ENCODE peak calls at places on chromosomes 12 and 14, in nine cellular contexts. One of them, this sample, is unnamed.

GRCh38 chr14:103696027-103696402 is 19.2 kb downstream of the XRCC3 start:
- DNase-seq in H1: no peak
- DNase-seq in H7: no peak
- DNase-seq in CD8-positive, alpha-beta T cell: no peak
- DNase-seq in substantia nigra: no peak
- DNase-seq in LNCaP clone FGC: no peak
- DNase-seq in Caki2: no peak
- DNase-seq in neural crest cell: no peak
- DNase-seq in GM12865: no peak
- DNase-seq in this sample: no peak

GRCh38 chr12:50933459-50934124 is 18.8 kb upstream of the HIGD1C start:
- DNase-seq in neural crest cell: no peak
- DNase-seq in CD8-positive, alpha-beta T cell: no peak
- DNase-seq in H1: no peak
- DNase-seq in LNCaP clone FGC: no peak
- DNase-seq in H7: no peak
- DNase-seq in Caki2: peak
- DNase-seq in GM12865: no peak
- DNase-seq in substantia nigra: no peak
- DNase-seq in this sample: no peak

GRCh38 chr12:1811281-1811947 is 9.0 kb upstream of the LRTM2 start:
- DNase-seq in Caki2: no peak
- DNase-seq in LNCaP clone FGC: no peak
- DNase-seq in substantia nigra: no peak
- DNase-seq in CD8-positive, alpha-beta T cell: no peak
- DNase-seq in GM12865: no peak
- DNase-seq in H1: no peak
- DNase-seq in neural crest cell: no peak
- DNase-seq in H7: no peak
- DNase-seq in this sample: no peak

GRCh38 chr14:37172024-37172869 is at the start of gene SLC25A21:
- DNase-seq in substantia nigra: peak
- DNase-seq in H1: peak
- DNase-seq in CD8-positive, alpha-beta T cell: no peak
- DNase-seq in neural crest cell: peak
- DNase-seq in GM12865: no peak
- DNase-seq in Caki2: peak
- DNase-seq in H7: peak
- DNase-seq in LNCaP clone FGC: peak
- DNase-seq in this sample: peak

GRCh38 chr12:125286005-125286727 is 220.9 kb downstream of the AACS start:
- DNase-seq in Caki2: no peak
- DNase-seq in H1: no peak
- DNase-seq in GM12865: peak
- DNase-seq in neural crest cell: no peak
- DNase-seq in H7: no peak
- DNase-seq in substantia nigra: no peak
- DNase-seq in CD8-positive, alpha-beta T cell: no peak
- DNase-seq in LNCaP clone FGC: no peak
- DNase-seq in this sample: no peak

GRCh38 chr12:89884365-89884915 is 175.8 kb upstream of the ATP2B1 start:
- DNase-seq in substantia nigra: no peak
- DNase-seq in Caki2: no peak
- DNase-seq in CD8-positive, alpha-beta T cell: no peak
- DNase-seq in H1: no peak
- DNase-seq in GM12865: no peak
- DNase-seq in neural crest cell: no peak
- DNase-seq in H7: no peak
- DNase-seq in LNCaP clone FGC: no peak
- DNase-seq in this sample: no peak

GRCh38 chr12:2387051-2387834 is 334.5 kb downstream of the CACNA1C start:
- DNase-seq in H1: no peak
- DNase-seq in substantia nigra: no peak
- DNase-seq in CD8-positive, alpha-beta T cell: no peak
- DNase-seq in GM12865: peak
- DNase-seq in H7: no peak
- DNase-seq in LNCaP clone FGC: no peak
- DNase-seq in neural crest cell: no peak
- DNase-seq in Caki2: peak
- DNase-seq in this sample: no peak

GRCh38 chr12:4164591-4165558 is 108.7 kb upstream of the CCND2 start:
- DNase-seq in H1: peak
- DNase-seq in neural crest cell: peak
- DNase-seq in Caki2: no peak
- DNase-seq in LNCaP clone FGC: no peak
- DNase-seq in CD8-positive, alpha-beta T cell: peak
- DNase-seq in H7: peak
- DNase-seq in GM12865: peak
- DNase-seq in substantia nigra: peak
- DNase-seq in this sample: no peak

GRCh38 chr14:50943261-50943942 is 881 bp downstream of the PYGL start:
- DNase-seq in GM12865: no peak
- DNase-seq in substantia nigra: no peak
- DNase-seq in H7: peak
- DNase-seq in CD8-positive, alpha-beta T cell: no peak
- DNase-seq in Caki2: peak
- DNase-seq in neural crest cell: peak
- DNase-seq in H1: no peak
- DNase-seq in LNCaP clone FGC: no peak
- DNase-seq in this sample: peak

GRCh38 chr14:79552778-79553177 is 658.5 kb downstream of the DIO2 start:
- DNase-seq in GM12865: no peak
- DNase-seq in H1: no peak
- DNase-seq in substantia nigra: no peak
- DNase-seq in CD8-positive, alpha-beta T cell: no peak
- DNase-seq in H7: no peak
- DNase-seq in LNCaP clone FGC: no peak
- DNase-seq in Caki2: no peak
- DNase-seq in neural crest cell: no peak
- DNase-seq in this sample: no peak

GRCh38 chr12:68106160-68106559 is 53.4 kb downstream of the IFNG start:
- DNase-seq in CD8-positive, alpha-beta T cell: no peak
- DNase-seq in Caki2: no peak
- DNase-seq in neural crest cell: no peak
- DNase-seq in H7: no peak
- DNase-seq in substantia nigra: no peak
- DNase-seq in GM12865: no peak
- DNase-seq in H1: no peak
- DNase-seq in LNCaP clone FGC: no peak
- DNase-seq in this sample: no peak

GRCh38 chr12:12616512-12617275 is 5.0 kb downstream of the CREBL2 start:
- DNase-seq in H1: no peak
- DNase-seq in substantia nigra: no peak
- DNase-seq in CD8-positive, alpha-beta T cell: no peak
- DNase-seq in LNCaP clone FGC: no peak
- DNase-seq in H7: no peak
- DNase-seq in neural crest cell: no peak
- DNase-seq in Caki2: no peak
- DNase-seq in GM12865: no peak
- DNase-seq in this sample: no peak

GRCh38 chr12:124593176-124593575 is 25.8 kb upstream of the NCOR2 start:
- DNase-seq in substantia nigra: no peak
- DNase-seq in LNCaP clone FGC: no peak
- DNase-seq in H7: peak
- DNase-seq in Caki2: no peak
- DNase-seq in GM12865: no peak
- DNase-seq in neural crest cell: no peak
- DNase-seq in H1: no peak
- DNase-seq in CD8-positive, alpha-beta T cell: no peak
- DNase-seq in this sample: no peak